ENCODE peak calls at places on chromosomes 7 and 10, in six cellular contexts. E is GM23248, F is tibial nerve, O is mucosa of descending colon, K is thoracic aorta, B is AG04450. W is an unnamed sample. For H3K9me3, the result is how much of the 10 kb centered on the place peaks cover.

GRCh38 chr10:125291841-125292240 is 131.5 kb upstream of the CTBP2 start:
- DNase-seq in E (no peak), F (no peak), O (no peak), K (no peak), B (no peak), W (no peak)

GRCh38 chr10:28922127-28922526 is 244.8 kb downstream of the BAMBI start:
- DNase-seq in E (no peak), F (no peak), O (no peak), K (no peak), B (no peak), W (no peak)

GRCh38 chr7:8442814-8443304 is 9.4 kb downstream of the NXPH1 start:
- DNase-seq in E (peak), F (no peak), O (peak), K (no peak), B (no peak), W (peak)

GRCh38 chr7:40133561-40134427 is 628 bp downstream of the MPLKIP start:
- DNase-seq in E (peak), F (no peak), O (no peak), K (no peak), B (no peak), W (no peak)

GRCh38 chr10:27685686-27686085 is 59.9 kb downstream of the MKX start:
- DNase-seq in E (no peak), F (no peak), O (no peak), K (no peak), B (no peak), W (no peak)

GRCh38 chr7:77736991-77737390 is 40.7 kb downstream of the RSBN1L start:
- DNase-seq in E (no peak), F (no peak), O (no peak), K (no peak), B (no peak), W (no peak)

GRCh38 chr10:70778267-70778924 is 6.8 kb downstream of the TBATA start:
- DNase-seq in E (no peak), F (no peak), O (no peak), K (no peak), B (no peak), W (no peak)

GRCh38 chr7:117780832-117781231 is 92.4 kb downstream of the CTTNBP2 start:
- DNase-seq in E (no peak), F (no peak), O (no peak), K (no peak), B (no peak), W (no peak)

GRCh38 chr10:77087406-77087805 is 550.2 kb downstream of the KCNMA1 start:
- DNase-seq in E (peak), F (no peak), O (no peak), K (no peak), B (no peak), W (no peak)

GRCh38 chr7:101936223-101936611 is 118.8 kb downstream of the CUX1 start:
- DNase-seq in E (no peak), F (no peak), O (peak), K (no peak), B (no peak), W (no peak)

GRCh38 chr10:28284126-28284525 is 18.7 kb downstream of the MPP7 start:
- DNase-seq in E (no peak), F (no peak), O (no peak), K (no peak), B (no peak), W (no peak)

GRCh38 chr7:36855330-36855729 is 131.0 kb upstream of the AOAH start:
- DNase-seq in E (no peak), F (no peak), O (no peak), K (no peak), B (no peak), W (no peak)

GRCh38 chr10:133039823-133040704 is 47.7 kb upstream of the ADGRA1 start:
- DNase-seq in E (no peak), F (no peak), O (peak), K (no peak), B (no peak), W (no peak)

DNA sequence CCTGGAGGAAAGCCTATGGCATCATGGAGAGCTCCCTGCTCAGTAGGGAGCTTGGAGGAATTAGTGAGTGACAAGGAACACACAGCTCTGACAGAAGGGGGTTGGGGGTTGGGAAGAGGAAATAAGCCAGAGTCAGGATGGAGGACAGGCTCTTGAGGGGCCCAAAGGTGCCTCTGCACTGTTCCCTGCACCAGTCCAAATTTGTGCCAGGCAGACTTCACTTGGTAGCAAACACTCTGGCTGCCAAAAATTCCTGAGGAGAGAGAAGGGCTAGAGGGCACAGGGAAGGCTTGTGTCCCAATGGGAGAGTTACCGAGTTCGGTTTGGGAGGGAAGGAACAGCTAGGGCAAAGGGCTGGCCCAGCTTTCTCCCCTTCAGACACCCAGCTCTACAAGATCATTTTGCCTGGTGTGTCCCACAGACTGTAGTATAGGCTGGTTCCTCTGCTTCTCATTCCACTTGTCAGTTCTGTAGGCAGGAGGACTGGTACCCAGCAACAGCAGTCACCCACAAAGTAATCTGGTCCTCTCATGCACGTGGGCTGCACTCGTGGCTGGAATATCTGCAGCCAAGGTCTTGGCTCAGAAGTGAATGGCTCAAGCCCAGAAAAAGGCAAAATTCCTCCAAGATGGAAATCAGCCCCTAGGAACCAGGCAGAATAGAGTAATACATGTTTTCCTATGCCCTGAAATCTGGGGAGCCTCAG is 8.0 kb upstream of the KCNIP2 start:
- DNase-seq in E (peak), F (no peak), O (no peak), K (no peak), B (no peak), W (no peak)
- H3K9me3 ChIP-seq in E (under half), F (under half), O (under half), K (under half), B (under half), W (under half)

GRCh38 chr7:157824011-157824818 is 487.4 kb downstream of the DNAJB6 start:
- DNase-seq in E (no peak), F (no peak), O (no peak), K (no peak), B (no peak), W (no peak)

GRCh38 chr7:157827045-157827862 is 490.4 kb downstream of the DNAJB6 start:
- DNase-seq in E (no peak), F (no peak), O (no peak), K (no peak), B (no peak), W (no peak)

GRCh38 chr7:157826566-157826965 is 489.8 kb downstream of the DNAJB6 start:
- DNase-seq in E (no peak), F (no peak), O (no peak), K (no peak), B (no peak), W (no peak)

GRCh38 chr7:157824819-157825121 is 488.0 kb downstream of the DNAJB6 start:
- DNase-seq in E (no peak), F (no peak), O (no peak), K (no peak), B (no peak), W (no peak)

GRCh38 chr7:157825325-157825724 is 488.5 kb downstream of the DNAJB6 start:
- DNase-seq in E (no peak), F (no peak), O (no peak), K (no peak), B (no peak), W (no peak)
- H3K9me3 ChIP-seq in E (under half), F (under half), O (under half), K (under half), B (half or more), W (under half)

GRCh38 chr7:57653262-57653830 is 203.4 kb downstream of the ZNF716 start:
- DNase-seq in E (no peak), F (no peak), O (no peak), K (no peak), B (no peak), W (no peak)
- H3K9me3 ChIP-seq in E (under half), F (under half), O (half or more), K (under half), B (half or more), W (under half)

GRCh38 chr7:157615852-157616251 is 279.0 kb downstream of the DNAJB6 start:
- DNase-seq in E (no peak), F (no peak), O (no peak), K (no peak), B (no peak), W (no peak)

GRCh38 chr7:157613575-157614322 is 276.9 kb downstream of the DNAJB6 start:
- DNase-seq in E (no peak), F (no peak), O (no peak), K (no peak), B (no peak), W (no peak)

GRCh38 chr7:157616426-157616825 is 279.6 kb downstream of the DNAJB6 start:
- DNase-seq in E (no peak), F (no peak), O (no peak), K (no peak), B (no peak), W (no peak)

GRCh38 chr7:157614457-157615020 is 277.7 kb downstream of the DNAJB6 start:
- DNase-seq in E (no peak), F (no peak), O (no peak), K (no peak), B (no peak), W (no peak)

DNA sequence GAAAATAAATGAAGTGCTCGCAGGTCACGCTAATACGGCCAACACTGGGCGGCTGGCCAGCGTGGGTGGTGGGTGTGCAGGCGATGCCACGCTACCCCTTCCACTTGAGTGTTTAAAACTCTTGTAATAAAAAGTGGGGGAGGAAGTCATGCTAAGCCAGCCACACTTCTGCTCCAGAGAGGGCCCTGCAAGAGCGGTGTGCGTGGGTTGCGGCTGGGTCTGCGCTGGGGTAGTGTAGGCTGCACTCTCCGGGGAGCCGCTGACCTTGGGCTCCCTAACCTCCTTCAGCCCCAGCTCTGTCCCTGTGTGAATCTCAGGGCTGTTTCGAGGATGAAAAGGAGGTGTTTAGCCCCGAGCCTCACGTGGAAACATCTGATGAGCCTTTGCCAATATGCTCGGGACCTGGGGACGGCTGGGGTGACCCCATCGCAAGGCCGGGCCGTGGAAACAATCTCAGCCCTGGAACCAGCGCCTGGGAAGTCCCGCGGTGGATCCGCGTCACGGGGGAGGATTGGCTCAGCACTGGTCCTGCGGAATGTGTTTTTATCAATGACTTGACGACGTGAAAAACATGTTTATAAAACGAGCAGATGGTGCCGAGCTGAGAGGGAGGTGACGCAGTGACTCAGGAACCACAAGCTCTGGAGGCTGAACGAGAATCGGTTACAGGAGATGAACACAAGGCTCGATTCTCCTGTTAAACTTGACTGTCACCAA is 278.5 kb downstream of the DNAJB6 start:
- DNase-seq in E (no peak), F (peak), O (no peak), K (no peak), B (no peak), W (peak)
- H3K9me3 ChIP-seq in E (under half), F (under half), O (under half), K (under half), B (half or more), W (under half)

DNA sequence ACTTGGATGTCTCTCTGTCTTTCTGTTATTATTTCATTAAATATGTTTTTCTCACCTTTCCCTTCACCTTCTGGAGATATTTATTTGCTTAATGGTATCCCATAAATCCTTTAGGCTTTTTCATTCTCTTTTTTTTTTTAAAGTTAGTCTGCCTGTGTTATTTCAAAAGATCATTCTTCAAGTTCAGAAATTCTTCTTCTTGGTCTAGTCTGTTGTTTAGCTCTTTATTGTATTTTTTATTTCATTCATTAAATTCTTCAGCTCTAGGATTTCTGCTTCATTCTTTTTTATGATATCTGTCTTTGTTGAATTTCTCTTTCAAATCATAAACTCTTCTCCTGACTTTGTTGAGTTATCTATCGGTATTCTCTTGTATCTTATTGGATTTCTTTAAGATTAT is 312.1 kb upstream of the KAT6B start:
- DNase-seq in E (no peak), F (no peak), O (no peak), K (no peak), B (no peak), W (no peak)
- H3K9me3 ChIP-seq in E (under half), F (under half), O (under half), K (under half), B (under half), W (half or more)

DNA sequence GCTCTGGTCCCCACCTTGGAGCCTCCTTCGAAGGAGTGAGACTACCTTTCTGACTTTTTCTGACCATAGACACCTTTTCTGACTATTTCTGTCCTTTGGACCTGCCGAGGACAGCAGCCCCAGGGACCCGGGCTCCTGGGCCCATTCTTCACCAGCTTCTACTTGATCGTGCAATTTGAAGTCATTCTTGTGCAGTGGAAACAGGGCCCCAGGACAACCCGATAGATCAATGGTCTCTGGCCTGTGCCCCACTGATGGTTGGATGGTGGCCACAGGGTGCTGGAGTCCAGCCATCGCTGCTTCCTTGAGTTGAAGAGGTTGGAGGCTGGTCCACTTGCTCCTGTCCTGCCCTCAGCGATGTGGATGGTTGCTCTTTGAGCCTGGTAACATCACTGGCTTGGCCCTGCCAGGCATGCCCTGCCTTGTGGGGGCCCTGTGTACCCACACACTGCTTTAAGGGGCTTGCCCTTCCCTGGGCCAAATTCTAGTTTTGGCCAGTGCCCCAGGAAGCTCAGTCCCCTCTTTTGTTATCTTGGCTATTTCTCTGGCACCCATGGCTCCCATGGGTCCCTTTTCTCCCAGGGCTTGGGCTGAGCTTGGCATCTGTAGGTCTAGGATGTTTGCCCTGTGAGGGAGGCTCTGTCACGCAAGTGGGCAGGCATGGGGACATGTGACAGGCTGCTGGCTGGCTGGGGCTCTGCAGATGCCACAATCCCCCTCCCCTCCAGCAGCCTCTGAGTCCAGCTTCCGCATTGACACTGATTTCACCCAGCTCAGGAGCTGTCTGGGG is 375.6 kb upstream of the NUPR2 start:
- DNase-seq in E (no peak), F (no peak), O (no peak), K (no peak), B (no peak), W (no peak)
- H3K9me3 ChIP-seq in E (under half), F (under half), O (half or more), K (under half), B (half or more), W (half or more)